ENCODE peak calls at places on chromosome 22, in six cellular contexts. A is GM18507, Q is HS-27A, K is NCI-H1092 treated with DMSO at 0.1 percent for 48 hours, D is left lung, T is vagina. F is an unnamed sample.

GRCh38 chr22:22085702-22086500 is 103.3 kb upstream of the TOP3B start:
- DNase-seq in A (no peak), T (no peak), K (no peak), D (no peak), Q (no peak), F (no peak)

GRCh38 chr22:24564376-24565058 is 8.7 kb downstream of the SNRPD3 start:
- DNase-seq in D (no peak), T (no peak), K (no peak), A (no peak), Q (no peak), F (no peak)

GRCh38 chr22:22558071-22558971 is 744 bp downstream of the PRAME start:
- DNase-seq in T (no peak), K (no peak), Q (no peak), D (no peak), A (no peak), F (no peak)

GRCh38 chr22:20546541-20546950 is 39.1 kb downstream of the MED15 start:
- DNase-seq in T (no peak), Q (no peak), D (no peak), K (no peak), A (no peak), F (no peak)

GRCh38 chr22:44347549-44347948 is 34.8 kb upstream of the SHISAL1 start:
- DNase-seq in T (no peak), A (no peak), D (no peak), Q (no peak), K (no peak), F (no peak)

GRCh38 chr22:40409613-40410113 is 39.3 kb downstream of the SGSM3 start:
- DNase-seq in K (no peak), D (no peak), Q (no peak), A (no peak), T (no peak), F (no peak)

GRCh38 chr22:28375761-28376534 is 303.7 kb downstream of the TTC28 start:
- DNase-seq in T (no peak), D (no peak), A (no peak), Q (no peak), K (no peak), F (no peak)

GRCh38 chr22:26660961-26661578 is 3.7 kb downstream of the MIAT start:
- DNase-seq in D (no peak), K (no peak), T (no peak), Q (no peak), A (no peak), F (peak; percentile 29)

GRCh38 chr22:21570398-21570797 is 2.9 kb downstream of the UBE2L3 start:
- DNase-seq in Q (no peak), T (no peak), K (no peak), D (no peak), A (no peak), F (no peak)

GRCh38 chr22:19903513-19903912 is 38.1 kb upstream of the COMT start:
- DNase-seq in K (no peak), T (no peak), Q (no peak), D (no peak), A (no peak), F (no peak)

GRCh38 chr22:20866716-20867115 is 7.9 kb downstream of the SNAP29 start:
- DNase-seq in Q (no peak), K (no peak), D (no peak), T (no peak), A (no peak), F (no peak)

GRCh38 chr22:37242395-37242918 is 1.6 kb downstream of the RAC2 start:
- DNase-seq in Q (no peak), A (peak; percentile 70), T (no peak), D (peak; percentile 92), K (no peak), F (no peak)

GRCh38 chr22:21933899-21934298 is 18.7 kb downstream of the PPM1F start:
- DNase-seq in K (no peak), Q (no peak), T (no peak), A (no peak), D (no peak), F (no peak)

GRCh38 chr22:41563051-41563711 is 2.4 kb downstream of the CSDC2 start:
- DNase-seq in T (no peak), K (no peak), Q (peak; percentile 80), D (no peak), A (no peak), F (no peak)

GRCh38 chr22:47400701-47401591 is 638.5 kb downstream of the TBC1D22A start:
- DNase-seq in Q (no peak), T (no peak), K (no peak), A (no peak), D (no peak), F (no peak)

GRCh38 chr22:46377566-46378498 is 42.3 kb downstream of the TRMU start:
- DNase-seq in K (no peak), Q (peak; percentile 14), D (peak; percentile 89), A (no peak), T (no peak), F (no peak)

GRCh38 chr22:20574920-20575353 is 67.5 kb downstream of the MED15 start:
- DNase-seq in A (no peak), D (no peak), Q (no peak), K (no peak), T (no peak), F (no peak)

GRCh38 chr22:17359501-17359900 is 9.8 kb upstream of the CECR2 start:
- DNase-seq in D (no peak), T (no peak), K (no peak), A (no peak), Q (no peak), F (no peak)

GRCh38 chr22:46192210-46192993 is 42.1 kb downstream of the PPARA start:
- DNase-seq in A (no peak), K (no peak), T (no peak), Q (no peak), D (no peak), F (peak; percentile 57)

GRCh38 chr22:42500164-42500835 is 19.3 kb downstream of the RRP7A start:
- DNase-seq in D (peak; percentile 95), Q (no peak), T (no peak), A (peak; percentile 95), K (no peak), F (no peak)

GRCh38 chr22:49046546-49047305 is 780.9 kb downstream of the BRD1 start:
- DNase-seq in D (no peak), Q (no peak), T (no peak), K (peak; percentile 11), A (no peak), F (peak; percentile 66)

GRCh38 chr22:37526376-37526775 is 7.2 kb upstream of the CARD10 start:
- DNase-seq in T (no peak), K (no peak), A (no peak), D (peak; percentile 60), Q (no peak), F (no peak)

GRCh38 chr22:37601540-37602442 is 6.8 kb upstream of the GGA1 start:
- DNase-seq in A (no peak), T (no peak), K (no peak), Q (no peak), D (no peak), F (no peak)

GRCh38 chr22:32183625-32184024 is 21.2 kb downstream of the RFPL2 start:
- DNase-seq in D (no peak), K (no peak), T (no peak), A (no peak), Q (no peak), F (no peak)

GRCh38 chr22:49929553-49929979 is 11.1 kb downstream of the CRELD2 start:
- DNase-seq in Q (no peak), K (no peak), D (peak; percentile 96), T (no peak), A (peak; percentile 63), F (peak; percentile 28)

GRCh38 chr22:26887456-26887855 is 230.1 kb downstream of the MIAT start:
- DNase-seq in K (no peak), D (no peak), A (no peak), Q (peak; percentile 77), T (no peak), F (no peak)

GRCh38 chr22:31083923-31084810 is 3.0 kb downstream of the SMTN start:
- DNase-seq in Q (no peak), D (no peak), K (no peak), A (no peak), T (no peak), F (no peak)

GRCh38 chr22:27435839-27436581 is 365.5 kb downstream of the MN1 start:
- DNase-seq in Q (no peak), T (no peak), K (peak; percentile 30), D (peak; percentile 76), A (no peak), F (no peak)

GRCh38 chr22:46107089-46107664 is 43.1 kb upstream of the PPARA start:
- DNase-seq in K (no peak), A (no peak), Q (no peak), T (no peak), D (no peak), F (peak; percentile 89)

F was measured in COR-L47.